ENCODE peak calls at places on chromosomes 11 and 22, in nine cellular contexts. One of them, this sample, is unnamed. For H3K36me3, the result is how much of the 10 kb centered on the place peaks cover.

GRCh38 chr11:9973921-9974320 is 310.0 kb downstream of the SWAP70 start:
- DNase-seq in pancreas: no peak
- DNase-seq in suprapubic skin: no peak
- DNase-seq in fibroblast of lung: no peak
- DNase-seq in Peyer's patch: no peak
- DNase-seq in neural progenitor cell: no peak
- DNase-seq in upper lobe of left lung: no peak
- DNase-seq in IMR-90: peak
- DNase-seq in lower lobe of right lung: no peak
- DNase-seq in this sample: no peak

GRCh38 chr11:107856981-107857517 is 1.5 kb downstream of the SLC35F2 start:
- DNase-seq in pancreas: no peak
- DNase-seq in suprapubic skin: no peak
- DNase-seq in fibroblast of lung: no peak
- DNase-seq in Peyer's patch: peak
- DNase-seq in neural progenitor cell: no peak
- DNase-seq in upper lobe of left lung: no peak
- DNase-seq in IMR-90: no peak
- DNase-seq in lower lobe of right lung: no peak
- DNase-seq in this sample: no peak

GRCh38 chr11:131471976-131472375 is 101.6 kb downstream of the NTM start:
- DNase-seq in pancreas: no peak
- DNase-seq in suprapubic skin: no peak
- DNase-seq in fibroblast of lung: no peak
- DNase-seq in Peyer's patch: no peak
- DNase-seq in neural progenitor cell: peak
- DNase-seq in upper lobe of left lung: no peak
- DNase-seq in IMR-90: no peak
- DNase-seq in lower lobe of right lung: no peak
- DNase-seq in this sample: no peak

GRCh38 chr11:95375881-95376280 is 144.9 kb upstream of the SESN3 start:
- DNase-seq in pancreas: no peak
- DNase-seq in suprapubic skin: no peak
- DNase-seq in fibroblast of lung: peak
- DNase-seq in Peyer's patch: no peak
- DNase-seq in neural progenitor cell: no peak
- DNase-seq in upper lobe of left lung: no peak
- DNase-seq in IMR-90: peak
- DNase-seq in lower lobe of right lung: no peak
- DNase-seq in this sample: no peak

GRCh38 chr11:37500425-37500824 is 902.4 kb upstream of the RAG2 start:
- DNase-seq in pancreas: no peak
- DNase-seq in suprapubic skin: no peak
- DNase-seq in fibroblast of lung: no peak
- DNase-seq in Peyer's patch: no peak
- DNase-seq in neural progenitor cell: peak
- DNase-seq in upper lobe of left lung: no peak
- DNase-seq in IMR-90: peak
- DNase-seq in lower lobe of right lung: no peak
- DNase-seq in this sample: no peak

GRCh38 chr22:39212721-39213376 is 31.9 kb downstream of the PDGFB start:
- DNase-seq in pancreas: peak
- DNase-seq in suprapubic skin: peak
- DNase-seq in fibroblast of lung: peak
- DNase-seq in Peyer's patch: peak
- DNase-seq in neural progenitor cell: peak
- DNase-seq in upper lobe of left lung: peak
- DNase-seq in IMR-90: no peak
- DNase-seq in lower lobe of right lung: peak
- DNase-seq in this sample: no peak

GRCh38 chr11:76690736-76691135 is 20.2 kb upstream of the LRRC32 start:
- DNase-seq in pancreas: no peak
- DNase-seq in suprapubic skin: no peak
- DNase-seq in fibroblast of lung: peak
- DNase-seq in Peyer's patch: no peak
- DNase-seq in neural progenitor cell: no peak
- DNase-seq in upper lobe of left lung: no peak
- DNase-seq in IMR-90: peak
- DNase-seq in lower lobe of right lung: no peak
- DNase-seq in this sample: no peak

GRCh38 chr11:2524446-2525165 is 79.8 kb downstream of the KCNQ1 start:
- DNase-seq in pancreas: peak
- DNase-seq in suprapubic skin: peak
- DNase-seq in fibroblast of lung: no peak
- DNase-seq in Peyer's patch: peak
- DNase-seq in neural progenitor cell: no peak
- DNase-seq in upper lobe of left lung: peak
- DNase-seq in IMR-90: no peak
- DNase-seq in lower lobe of right lung: peak
- DNase-seq in this sample: no peak

GRCh38 chr11:77201370-77201769 is 73.3 kb downstream of the MYO7A start:
- DNase-seq in pancreas: no peak
- DNase-seq in suprapubic skin: peak
- DNase-seq in fibroblast of lung: no peak
- DNase-seq in Peyer's patch: peak
- DNase-seq in neural progenitor cell: no peak
- DNase-seq in upper lobe of left lung: peak
- DNase-seq in IMR-90: no peak
- DNase-seq in lower lobe of right lung: peak
- DNase-seq in this sample: no peak

GRCh38 chr22:38871360-38872171 is 450 bp downstream of the CBX6 start:
- DNase-seq in pancreas: peak
- DNase-seq in suprapubic skin: peak
- DNase-seq in fibroblast of lung: no peak
- DNase-seq in Peyer's patch: no peak
- DNase-seq in neural progenitor cell: peak
- DNase-seq in upper lobe of left lung: no peak
- DNase-seq in IMR-90: no peak
- DNase-seq in lower lobe of right lung: peak
- DNase-seq in this sample: no peak

DNA sequence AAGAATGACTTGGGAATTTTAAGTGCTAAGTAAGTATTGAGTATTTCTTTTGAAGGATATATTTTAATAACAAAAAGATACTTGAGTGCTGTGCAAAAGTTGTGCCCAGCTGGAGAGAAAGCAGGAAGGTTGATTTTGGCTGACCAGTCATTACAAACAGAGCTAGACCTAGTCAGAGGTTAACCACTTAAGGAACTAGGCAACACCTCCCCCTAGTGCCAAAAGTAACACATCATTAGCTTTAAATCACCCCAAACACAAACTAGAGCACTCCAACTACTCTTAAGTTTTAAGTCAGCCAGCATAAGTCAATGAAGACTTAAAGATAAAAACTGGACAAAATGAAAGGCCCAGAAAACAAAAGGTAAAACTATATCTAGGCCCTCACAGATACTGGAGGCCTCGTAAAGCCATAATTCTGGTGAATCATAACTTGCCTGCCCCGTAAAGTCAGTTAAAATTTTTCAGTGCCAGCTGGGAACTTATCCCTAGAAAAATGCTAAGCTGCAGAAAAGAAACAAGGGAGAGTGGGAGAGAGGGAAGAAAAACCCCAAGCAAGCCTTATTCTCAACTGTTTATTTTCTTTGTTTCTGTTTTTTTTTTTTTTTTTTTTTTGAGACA is 4.6 kb downstream of the TMEM9B start:
- DNase-seq in pancreas: peak
- DNase-seq in suprapubic skin: no peak
- DNase-seq in fibroblast of lung: peak
- DNase-seq in Peyer's patch: no peak
- DNase-seq in neural progenitor cell: peak
- DNase-seq in upper lobe of left lung: peak
- DNase-seq in IMR-90: peak
- DNase-seq in lower lobe of right lung: no peak
- DNase-seq in this sample: peak
- TF ChIP-seq CTCF in pancreas: no peak
- TF ChIP-seq CTCF in suprapubic skin: peak
- TF ChIP-seq CTCF in fibroblast of lung: peak
- TF ChIP-seq CTCF in Peyer's patch: peak
- TF ChIP-seq CTCF in neural progenitor cell: peak
- TF ChIP-seq CTCF in upper lobe of left lung: peak
- TF ChIP-seq CTCF in IMR-90: peak
- TF ChIP-seq CTCF in lower lobe of right lung: peak
- TF ChIP-seq CTCF in this sample: peak

DNA sequence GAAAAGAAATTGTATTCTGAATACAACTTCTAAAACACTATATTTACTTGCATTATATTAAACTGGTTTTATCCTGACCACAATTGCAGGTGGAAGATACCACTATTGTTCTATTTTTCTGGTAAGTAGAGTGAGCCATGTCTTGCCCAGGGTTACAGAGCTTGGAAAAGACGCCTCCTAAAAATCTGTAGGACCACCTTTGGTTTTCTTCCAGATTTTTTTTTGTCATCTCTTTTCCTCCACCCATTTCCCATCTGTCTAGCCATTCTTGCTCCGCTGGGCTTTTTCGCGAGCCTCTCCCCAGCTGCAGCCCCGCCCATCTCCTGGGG is 294 bp upstream of the MTMR3 start:
- DNase-seq in pancreas: no peak
- DNase-seq in suprapubic skin: no peak
- DNase-seq in fibroblast of lung: no peak
- DNase-seq in Peyer's patch: no peak
- DNase-seq in neural progenitor cell: no peak
- DNase-seq in upper lobe of left lung: no peak
- DNase-seq in IMR-90: no peak
- DNase-seq in lower lobe of right lung: no peak
- DNase-seq in this sample: no peak
- H3K4me3 ChIP-seq in pancreas: peak
- H3K4me3 ChIP-seq in suprapubic skin: peak
- H3K4me3 ChIP-seq in fibroblast of lung: no peak
- H3K4me3 ChIP-seq in Peyer's patch: peak
- H3K4me3 ChIP-seq in neural progenitor cell: peak
- H3K4me3 ChIP-seq in upper lobe of left lung: peak
- H3K4me3 ChIP-seq in IMR-90: peak
- H3K4me3 ChIP-seq in lower lobe of right lung: peak
- H3K4me3 ChIP-seq in this sample: no peak

DNA sequence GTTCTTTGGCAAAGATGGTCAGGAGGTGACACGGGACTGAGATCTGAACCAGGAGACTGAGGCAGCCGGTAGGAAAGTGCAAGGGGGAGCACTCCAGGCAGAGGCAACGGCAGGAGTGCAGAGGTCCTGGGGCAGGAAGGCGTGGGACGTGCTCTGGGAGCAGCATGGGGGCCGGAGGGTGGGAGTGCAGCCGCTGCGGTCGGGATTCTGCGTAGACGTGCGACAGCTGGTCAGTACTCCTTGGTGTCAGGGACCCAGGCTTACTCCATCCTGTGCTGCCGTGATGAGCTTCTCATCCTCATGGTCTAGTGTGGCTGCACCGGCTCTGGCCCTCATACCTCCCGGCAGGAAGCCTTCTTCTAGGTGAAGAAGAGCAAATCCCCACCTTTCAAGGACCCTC is 16.9 kb upstream of the TRMU start:
- DNase-seq in pancreas: no peak
- DNase-seq in suprapubic skin: no peak
- DNase-seq in fibroblast of lung: no peak
- DNase-seq in Peyer's patch: peak
- DNase-seq in neural progenitor cell: no peak
- DNase-seq in upper lobe of left lung: no peak
- DNase-seq in IMR-90: no peak
- DNase-seq in lower lobe of right lung: peak
- DNase-seq in this sample: no peak
- H3K36me3 ChIP-seq in pancreas: under half
- H3K36me3 ChIP-seq in suprapubic skin: under half
- H3K36me3 ChIP-seq in fibroblast of lung: under half
- H3K36me3 ChIP-seq in Peyer's patch: under half
- H3K36me3 ChIP-seq in neural progenitor cell: under half
- H3K36me3 ChIP-seq in upper lobe of left lung: under half
- H3K36me3 ChIP-seq in IMR-90: under half
- H3K36me3 ChIP-seq in lower lobe of right lung: under half
- H3K36me3 ChIP-seq in this sample: under half

GRCh38 chr11:118434123-118434552 is 2.2 kb upstream of the KMT2A start:
- DNase-seq in pancreas: no peak
- DNase-seq in suprapubic skin: no peak
- DNase-seq in fibroblast of lung: peak
- DNase-seq in Peyer's patch: no peak
- DNase-seq in neural progenitor cell: no peak
- DNase-seq in upper lobe of left lung: no peak
- DNase-seq in IMR-90: peak
- DNase-seq in lower lobe of right lung: no peak
- DNase-seq in this sample: no peak

GRCh38 chr11:118435233-118435892 is 929 bp upstream of the KMT2A start:
- DNase-seq in pancreas: peak
- DNase-seq in suprapubic skin: peak
- DNase-seq in fibroblast of lung: peak
- DNase-seq in Peyer's patch: peak
- DNase-seq in neural progenitor cell: peak
- DNase-seq in upper lobe of left lung: peak
- DNase-seq in IMR-90: peak
- DNase-seq in lower lobe of right lung: peak
- DNase-seq in this sample: peak

GRCh38 chr11:118427707-118428106 is 8.6 kb upstream of the KMT2A start:
- DNase-seq in pancreas: no peak
- DNase-seq in suprapubic skin: no peak
- DNase-seq in fibroblast of lung: no peak
- DNase-seq in Peyer's patch: no peak
- DNase-seq in neural progenitor cell: no peak
- DNase-seq in upper lobe of left lung: no peak
- DNase-seq in IMR-90: no peak
- DNase-seq in lower lobe of right lung: no peak
- DNase-seq in this sample: no peak

GRCh38 chr11:118434553-118435232 is 1.6 kb upstream of the KMT2A start:
- DNase-seq in pancreas: peak
- DNase-seq in suprapubic skin: peak
- DNase-seq in fibroblast of lung: peak
- DNase-seq in Peyer's patch: peak
- DNase-seq in neural progenitor cell: peak
- DNase-seq in upper lobe of left lung: peak
- DNase-seq in IMR-90: peak
- DNase-seq in lower lobe of right lung: peak
- DNase-seq in this sample: peak

DNA sequence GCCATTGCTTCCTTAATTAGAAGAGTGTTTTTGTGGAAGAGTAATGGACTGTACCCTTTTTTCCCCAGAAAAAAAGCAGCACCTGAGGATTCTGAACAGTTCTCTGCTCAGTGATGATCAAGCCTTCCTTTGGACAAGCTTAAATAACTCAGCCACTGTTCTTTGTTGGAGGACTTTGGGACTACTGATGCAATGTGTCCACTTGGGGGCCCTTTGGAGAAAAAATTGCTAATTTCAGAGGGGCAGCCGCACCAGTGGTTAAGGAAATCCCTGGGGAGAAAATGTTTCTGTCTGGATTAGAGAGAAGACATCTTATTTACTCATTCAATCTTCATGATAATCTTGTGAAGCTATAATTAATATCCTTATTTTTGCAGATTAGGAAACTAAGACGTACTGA is 5.3 kb upstream of the KMT2A start:
- DNase-seq in pancreas: no peak
- DNase-seq in suprapubic skin: no peak
- DNase-seq in fibroblast of lung: no peak
- DNase-seq in Peyer's patch: no peak
- DNase-seq in neural progenitor cell: peak
- DNase-seq in upper lobe of left lung: no peak
- DNase-seq in IMR-90: no peak
- DNase-seq in lower lobe of right lung: no peak
- DNase-seq in this sample: no peak
- TF ChIP-seq CTCF in pancreas: no peak
- TF ChIP-seq CTCF in suprapubic skin: no peak
- TF ChIP-seq CTCF in fibroblast of lung: peak
- TF ChIP-seq CTCF in Peyer's patch: no peak
- TF ChIP-seq CTCF in neural progenitor cell: peak
- TF ChIP-seq CTCF in upper lobe of left lung: no peak
- TF ChIP-seq CTCF in IMR-90: no peak
- TF ChIP-seq CTCF in lower lobe of right lung: no peak
- TF ChIP-seq CTCF in this sample: peak

This sample was measured in GM06990.